ENCODE peak calls at places on chromosomes 13 and 19, in four cellular contexts. T, E, Q and X are unnamed samples.

GRCh38 chr13:110677731-110678545 is 28.0 kb downstream of the CARS2 start:
- DNase-seq in T (no peak), E (no peak), Q (no peak), X (no peak)

GRCh38 chr13:51122868-51123267 is 11.8 kb upstream of the C13orf42 start:
- DNase-seq in T (no peak), E (peak), Q (no peak), X (peak)

GRCh38 chr19:31496076-31496475 is 146.8 kb upstream of the TSHZ3 start:
- DNase-seq in T (no peak), E (no peak), Q (no peak), X (no peak)

GRCh38 chr13:73058432-73058740 is 419 bp upstream of the KLF5 start:
- DNase-seq in T (no peak), E (no peak), Q (no peak), X (no peak)

GRCh38 chr19:39197808-39198207 is 1.0 kb downstream of the NCCRP1 start:
- DNase-seq in T (no peak), E (no peak), Q (peak), X (no peak)

GRCh38 chr19:4908781-4909171 is 525 bp upstream of the UHRF1 start:
- DNase-seq in T (no peak), E (no peak), Q (peak), X (no peak)

GRCh38 chr13:73054712-73055111 is 4.1 kb upstream of the KLF5 start:
- DNase-seq in T (peak), E (no peak), Q (no peak), X (no peak)

GRCh38 chr13:30559274-30559673 is 58.4 kb upstream of the USPL1 start:
- DNase-seq in T (no peak), E (no peak), Q (no peak), X (peak)

GRCh38 chr13:94419304-94419943 is 60.1 kb downstream of the DCT start:
- DNase-seq in T (no peak), E (no peak), Q (no peak), X (no peak)

GRCh38 chr19:2311093-2311492 is 3.1 kb upstream of the LINGO3 start:
- DNase-seq in T (no peak), E (no peak), Q (no peak), X (no peak)

GRCh38 chr19:572891-573825 is 762 bp downstream of the BSG start:
- DNase-seq in T (no peak), E (no peak), Q (peak), X (no peak)

GRCh38 chr13:94706101-94706853 is 6.1 kb downstream of the SOX21 start:
- DNase-seq in T (no peak), E (no peak), Q (no peak), X (no peak)

GRCh38 chr13:112053744-112054615 is 13.0 kb upstream of the SOX1 start:
- DNase-seq in T (no peak), E (no peak), Q (peak), X (no peak)

GRCh38 chr13:26663801-26664200 is 96.8 kb downstream of the GPR12 start:
- DNase-seq in T (no peak), E (no peak), Q (no peak), X (no peak)

GRCh38 chr13:25372275-25373081 is 704 bp downstream of the ATP8A2 start:
- DNase-seq in T (no peak), E (no peak), Q (peak), X (peak)